ENCODE peak calls at places on chromosome 19, in six cellular contexts. One of them, this sample, is unnamed.
A peak's percentile ranks its signal among the peaks of the same experiment; 100 is the strongest.

GRCh38 chr19:15107056-15108010 is at the start of gene SYDE1:
- DNase-seq in thoracic aorta: no peak
- DNase-seq in AG09319: no peak
- DNase-seq in epithelial cell of esophagus: no peak
- DNase-seq in GM10248: no peak
- DNase-seq in A549: no peak
- DNase-seq in this sample: no peak

GRCh38 chr19:4889034-4889825 is 13.5 kb downstream of the ARRDC5 start:
- DNase-seq in thoracic aorta: no peak
- DNase-seq in epithelial cell of esophagus: peak; percentile 95
- DNase-seq in GM10248: no peak
- DNase-seq in AG09319: no peak
- DNase-seq in A549: no peak
- DNase-seq in this sample: no peak

GRCh38 chr19:51784922-51785690 is 9.9 kb upstream of the FPR3 start:
- DNase-seq in thoracic aorta: peak; percentile 21
- DNase-seq in GM10248: peak; percentile 16
- DNase-seq in A549: no peak
- DNase-seq in AG09319: peak; percentile 23
- DNase-seq in epithelial cell of esophagus: peak; percentile 72
- DNase-seq in this sample: no peak

GRCh38 chr19:35657904-35658700 is 8.2 kb upstream of the UPK1A start:
- DNase-seq in A549: peak; percentile 68
- DNase-seq in GM10248: no peak
- DNase-seq in thoracic aorta: no peak
- DNase-seq in epithelial cell of esophagus: peak; percentile 14
- DNase-seq in AG09319: no peak
- DNase-seq in this sample: no peak

GRCh38 chr19:49433240-49433901 is 8.0 kb downstream of the SLC17A7 start:
- DNase-seq in AG09319: no peak
- DNase-seq in thoracic aorta: no peak
- DNase-seq in GM10248: no peak
- DNase-seq in epithelial cell of esophagus: no peak
- DNase-seq in A549: no peak
- DNase-seq in this sample: no peak

GRCh38 chr19:18418034-18418724 is 1.0 kb upstream of the SSBP4 start:
- DNase-seq in A549: no peak
- DNase-seq in AG09319: no peak
- DNase-seq in thoracic aorta: no peak
- DNase-seq in GM10248: no peak
- DNase-seq in epithelial cell of esophagus: no peak
- DNase-seq in this sample: no peak

GRCh38 chr19:16449330-16449961 is 22.3 kb downstream of the EPS15L1 start:
- DNase-seq in A549: no peak
- DNase-seq in thoracic aorta: no peak
- DNase-seq in epithelial cell of esophagus: no peak
- DNase-seq in GM10248: peak; percentile 61
- DNase-seq in AG09319: no peak
- DNase-seq in this sample: no peak

GRCh38 chr19:58519087-58519354 is 589 bp downstream of the ZBTB45 start:
- DNase-seq in epithelial cell of esophagus: peak; percentile 81
- DNase-seq in AG09319: peak; percentile 28
- DNase-seq in GM10248: peak; percentile 54
- DNase-seq in A549: peak; percentile 91
- DNase-seq in thoracic aorta: no peak
- DNase-seq in this sample: no peak

GRCh38 chr19:480016-480855 is 16.1 kb upstream of the MADCAM1 start:
- DNase-seq in thoracic aorta: peak; percentile 38
- DNase-seq in GM10248: no peak
- DNase-seq in A549: peak; percentile 79
- DNase-seq in epithelial cell of esophagus: no peak
- DNase-seq in AG09319: peak; percentile 11
- DNase-seq in this sample: no peak

GRCh38 chr19:7778081-7778480 is 15.0 kb downstream of the CLEC4M start:
- DNase-seq in A549: no peak
- DNase-seq in thoracic aorta: no peak
- DNase-seq in GM10248: no peak
- DNase-seq in AG09319: no peak
- DNase-seq in epithelial cell of esophagus: no peak
- DNase-seq in this sample: no peak

GRCh38 chr19:6044056-6044805 is 66.1 kb downstream of the RFX2 start:
- DNase-seq in GM10248: no peak
- DNase-seq in A549: no peak
- DNase-seq in epithelial cell of esophagus: no peak
- DNase-seq in AG09319: no peak
- DNase-seq in thoracic aorta: no peak
- DNase-seq in this sample: no peak

GRCh38 chr19:43575955-43576451 is 402 bp downstream of the PINLYP start:
- DNase-seq in AG09319: no peak
- DNase-seq in GM10248: no peak
- DNase-seq in A549: no peak
- DNase-seq in epithelial cell of esophagus: no peak
- DNase-seq in thoracic aorta: no peak
- DNase-seq in this sample: no peak

GRCh38 chr19:17248011-17248776 is 2.5 kb upstream of the NR2F6 start:
- DNase-seq in A549: no peak
- DNase-seq in GM10248: no peak
- DNase-seq in epithelial cell of esophagus: peak; percentile 68
- DNase-seq in thoracic aorta: no peak
- DNase-seq in AG09319: no peak
- DNase-seq in this sample: no peak

GRCh38 chr19:30376826-30377425 is 4.7 kb downstream of the ZNF536 start:
- DNase-seq in thoracic aorta: no peak
- DNase-seq in GM10248: no peak
- DNase-seq in epithelial cell of esophagus: no peak
- DNase-seq in A549: no peak
- DNase-seq in AG09319: no peak
- DNase-seq in this sample: no peak

GRCh38 chr19:1183543-1184172 is 9.6 kb upstream of the SBNO2 start:
- DNase-seq in A549: peak; percentile 81
- DNase-seq in AG09319: no peak
- DNase-seq in GM10248: peak; percentile 69
- DNase-seq in epithelial cell of esophagus: peak; percentile 84
- DNase-seq in thoracic aorta: no peak
- DNase-seq in this sample: no peak

GRCh38 chr19:15251749-15252397 is 19.6 kb upstream of the EPHX3 start:
- DNase-seq in epithelial cell of esophagus: peak; percentile 68
- DNase-seq in thoracic aorta: peak; percentile 50
- DNase-seq in GM10248: no peak
- DNase-seq in AG09319: peak; percentile 92
- DNase-seq in A549: peak; percentile 58
- DNase-seq in this sample: no peak

GRCh38 chr19:1064661-1065605 is 2.0 kb upstream of the ARHGAP45 start:
- DNase-seq in thoracic aorta: no peak
- DNase-seq in AG09319: no peak
- DNase-seq in A549: peak; percentile 44
- DNase-seq in epithelial cell of esophagus: peak; percentile 76
- DNase-seq in GM10248: peak; percentile 79
- DNase-seq in this sample: no peak

GRCh38 chr19:46065486-46065885 is 24.7 kb upstream of the IGFL4 start:
- DNase-seq in GM10248: no peak
- DNase-seq in thoracic aorta: no peak
- DNase-seq in A549: no peak
- DNase-seq in epithelial cell of esophagus: peak; percentile 80
- DNase-seq in AG09319: no peak
- DNase-seq in this sample: no peak

GRCh38 chr19:44891016-44891882 is at the start of gene TOMM40:
- DNase-seq in A549: peak; percentile 99
- DNase-seq in AG09319: peak; percentile 99
- DNase-seq in thoracic aorta: peak; percentile 99
- DNase-seq in GM10248: no peak
- DNase-seq in epithelial cell of esophagus: no peak
- DNase-seq in this sample: no peak

GRCh38 chr19:49339364-49340068 is 4.3 kb downstream of the CD37 start:
- DNase-seq in AG09319: peak; percentile 62
- DNase-seq in thoracic aorta: peak; percentile 57
- DNase-seq in epithelial cell of esophagus: peak; percentile 92
- DNase-seq in A549: no peak
- DNase-seq in GM10248: peak; percentile 10
- DNase-seq in this sample: no peak

GRCh38 chr19:7907122-7907521 is 3.4 kb downstream of the MAP2K7 start:
- DNase-seq in AG09319: no peak
- DNase-seq in A549: no peak
- DNase-seq in epithelial cell of esophagus: no peak
- DNase-seq in GM10248: no peak
- DNase-seq in thoracic aorta: no peak
- DNase-seq in this sample: no peak

GRCh38 chr19:718251-719024 is 9.7 kb downstream of the PALM start:
- DNase-seq in A549: no peak
- DNase-seq in AG09319: no peak
- DNase-seq in epithelial cell of esophagus: no peak
- DNase-seq in thoracic aorta: no peak
- DNase-seq in GM10248: no peak
- DNase-seq in this sample: no peak

GRCh38 chr19:2338055-2338615 is 9.7 kb downstream of the SPPL2B start:
- DNase-seq in thoracic aorta: no peak
- DNase-seq in GM10248: no peak
- DNase-seq in AG09319: no peak
- DNase-seq in epithelial cell of esophagus: no peak
- DNase-seq in A549: no peak
- DNase-seq in this sample: no peak

GRCh38 chr19:2337329-2337707 is 8.8 kb downstream of the SPPL2B start:
- DNase-seq in A549: no peak
- DNase-seq in epithelial cell of esophagus: peak; percentile 45
- DNase-seq in GM10248: no peak
- DNase-seq in thoracic aorta: no peak
- DNase-seq in AG09319: no peak
- DNase-seq in this sample: no peak

GRCh38 chr19:2335848-2336247 is 7.4 kb downstream of the SPPL2B start:
- DNase-seq in thoracic aorta: no peak
- DNase-seq in AG09319: no peak
- DNase-seq in epithelial cell of esophagus: no peak
- DNase-seq in GM10248: no peak
- DNase-seq in A549: no peak
- DNase-seq in this sample: no peak

GRCh38 chr19:2334986-2335846 is 6.7 kb downstream of the SPPL2B start:
- DNase-seq in epithelial cell of esophagus: no peak
- DNase-seq in AG09319: no peak
- DNase-seq in A549: no peak
- DNase-seq in GM10248: no peak
- DNase-seq in thoracic aorta: no peak
- DNase-seq in this sample: no peak

DNA sequence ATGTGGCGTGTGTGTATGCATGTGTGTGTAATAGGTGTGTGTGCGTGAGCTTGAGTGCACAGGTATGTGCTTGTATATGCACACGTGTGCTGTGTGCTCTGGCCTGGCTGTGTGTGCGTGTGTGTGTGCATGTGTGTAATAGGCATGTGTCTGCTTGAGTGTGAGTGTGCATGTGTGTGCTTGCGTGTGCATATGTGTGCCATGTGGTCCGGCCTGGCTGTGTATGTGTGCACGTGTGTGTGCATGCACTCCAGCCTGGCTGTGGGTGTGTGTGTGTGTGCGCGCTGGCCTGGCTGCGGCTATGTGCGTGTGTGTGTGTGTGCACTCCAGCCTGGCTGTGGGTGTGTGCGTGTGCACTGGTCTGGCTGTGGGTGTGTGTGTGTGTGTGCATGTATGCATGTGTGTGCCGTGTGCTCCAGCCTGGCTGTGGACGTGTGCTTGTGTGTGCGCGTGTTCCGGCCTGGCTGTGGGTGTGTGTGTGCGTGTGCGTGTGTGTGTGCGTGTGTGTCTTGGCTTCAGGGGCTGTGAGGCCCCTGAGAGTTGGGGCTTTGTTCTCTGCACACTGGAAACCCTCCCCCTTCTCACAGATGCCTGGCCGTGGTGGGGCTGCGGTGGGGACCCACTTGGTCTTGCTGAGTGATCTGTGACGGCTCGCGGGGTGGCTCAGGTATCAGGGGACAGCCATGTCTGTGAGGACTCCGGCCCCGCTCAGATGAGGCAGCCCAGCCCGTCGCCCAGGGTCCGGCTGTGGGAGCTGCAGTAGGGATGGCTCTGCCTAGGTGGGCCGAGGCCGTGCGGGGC is 8.2 kb downstream of the SPPL2B start:
- DNase-seq in epithelial cell of esophagus: no peak
- DNase-seq in A549: no peak
- DNase-seq in AG09319: no peak
- DNase-seq in thoracic aorta: no peak
- DNase-seq in GM10248: no peak
- DNase-seq in this sample: no peak
- TF ChIP-seq CTCF in epithelial cell of esophagus: no peak
- TF ChIP-seq CTCF in A549: no peak
- TF ChIP-seq CTCF in AG09319: no peak
- TF ChIP-seq CTCF in thoracic aorta: no peak
- TF ChIP-seq CTCF in GM10248: no peak
- TF ChIP-seq CTCF in this sample: no peak

GRCh38 chr19:12052571-12053169 is at the start of gene ZNF878:
- DNase-seq in AG09319: peak; percentile 47
- DNase-seq in epithelial cell of esophagus: peak; percentile 66
- DNase-seq in thoracic aorta: peak; percentile 70
- DNase-seq in GM10248: peak; percentile 87
- DNase-seq in A549: no peak
- DNase-seq in this sample: no peak
- TF ChIP-seq CTCF in AG09319: peak; percentile 4
- TF ChIP-seq CTCF in epithelial cell of esophagus: no peak
- TF ChIP-seq CTCF in thoracic aorta: no peak
- TF ChIP-seq CTCF in GM10248: peak; percentile 35
- TF ChIP-seq CTCF in A549: no peak
- TF ChIP-seq CTCF in this sample: peak; percentile 38

GRCh38 chr19:32567486-32567885 is 13.5 kb upstream of the PDCD5 start:
- DNase-seq in epithelial cell of esophagus: no peak
- DNase-seq in AG09319: no peak
- DNase-seq in A549: no peak
- DNase-seq in GM10248: no peak
- DNase-seq in thoracic aorta: no peak
- DNase-seq in this sample: no peak

GRCh38 chr19:32566246-32566830 is 14.7 kb upstream of the PDCD5 start:
- DNase-seq in thoracic aorta: no peak
- DNase-seq in GM10248: no peak
- DNase-seq in A549: no peak
- DNase-seq in epithelial cell of esophagus: no peak
- DNase-seq in AG09319: no peak
- DNase-seq in this sample: no peak

GRCh38 chr19:32570081-32570785 is 10.8 kb upstream of the PDCD5 start:
- DNase-seq in AG09319: peak; percentile 24
- DNase-seq in A549: peak; percentile 70
- DNase-seq in GM10248: peak; percentile 52
- DNase-seq in thoracic aorta: no peak
- DNase-seq in epithelial cell of esophagus: peak; percentile 63
- DNase-seq in this sample: peak; percentile 52
- TF ChIP-seq CTCF in AG09319: peak; percentile 78
- TF ChIP-seq CTCF in A549: peak; percentile 99
- TF ChIP-seq CTCF in GM10248: peak; percentile 81
- TF ChIP-seq CTCF in thoracic aorta: no peak
- TF ChIP-seq CTCF in epithelial cell of esophagus: peak; percentile 86
- TF ChIP-seq CTCF in this sample: peak; percentile 95

DNA sequence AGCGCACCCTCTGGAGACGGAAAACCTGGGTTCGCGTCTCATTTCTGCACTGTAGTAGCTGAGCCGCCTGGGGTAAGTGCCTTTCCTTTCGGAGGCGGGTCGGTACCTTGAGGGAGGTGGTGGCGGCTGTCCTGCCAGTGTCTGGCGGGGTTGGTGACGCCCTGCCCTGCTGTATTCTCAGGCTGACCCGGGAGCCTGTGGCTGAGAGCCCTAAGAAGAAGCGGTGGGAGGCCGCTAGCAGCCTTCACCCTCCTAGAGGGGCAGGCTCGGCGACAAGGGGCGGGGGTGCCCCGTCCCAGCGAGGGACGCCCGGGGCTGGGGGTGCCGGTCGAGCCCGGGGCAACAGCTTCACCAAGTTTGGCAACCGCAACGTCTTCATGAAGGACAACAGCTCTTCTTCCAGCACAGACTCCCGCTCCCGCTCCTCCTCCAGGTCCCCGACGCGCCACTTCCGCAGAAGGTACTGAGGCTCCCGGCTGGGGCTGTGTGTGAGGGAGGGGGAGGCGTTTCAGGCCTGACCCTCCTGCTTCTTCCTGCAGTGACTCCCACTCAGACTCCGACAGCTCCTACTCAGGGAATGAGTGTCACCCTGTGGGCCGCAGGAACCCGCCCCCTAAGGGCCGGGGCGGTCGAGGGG is 6.9 kb downstream of the LENG8 start:
- DNase-seq in A549: no peak
- DNase-seq in thoracic aorta: no peak
- DNase-seq in GM10248: no peak
- DNase-seq in epithelial cell of esophagus: no peak
- DNase-seq in AG09319: no peak
- DNase-seq in this sample: no peak
- TF ChIP-seq CTCF in A549: no peak
- TF ChIP-seq CTCF in thoracic aorta: no peak
- TF ChIP-seq CTCF in GM10248: no peak
- TF ChIP-seq CTCF in epithelial cell of esophagus: no peak
- TF ChIP-seq CTCF in AG09319: no peak
- TF ChIP-seq CTCF in this sample: no peak

This sample was measured in Panc1.